ENCODE peak calls at places on chromosome 11, in seven cellular contexts. B, S, Y, T, P, A and X are unnamed samples.

GRCh38 chr11:119108151-119108856 is 1.2 kb downstream of the C2CD2L start:
- DNase-seq in B (peak), S (no peak), Y (no peak), T (no peak), P (no peak), A (no peak), X (no peak)

GRCh38 chr11:17531818-17532131 is 12.4 kb downstream of the USH1C start:
- DNase-seq in B (no peak), S (no peak), Y (no peak), T (no peak), P (no peak), A (no peak), X (no peak)

GRCh38 chr11:64752106-64752970 is 7.4 kb downstream of the PYGM start:
- DNase-seq in B (no peak), S (no peak), Y (no peak), T (no peak), P (no peak), A (no peak), X (no peak)

GRCh38 chr11:3816673-3817072 is 8.3 kb downstream of the PGAP2 start:
- DNase-seq in B (peak), S (no peak), Y (no peak), T (no peak), P (no peak), A (no peak), X (no peak)

GRCh38 chr11:41497974-41498373 is 38.5 kb upstream of the LRRC4C start:
- DNase-seq in B (no peak), S (no peak), Y (no peak), T (no peak), P (no peak), A (no peak), X (no peak)

GRCh38 chr11:17556999-17557398 is 9.9 kb downstream of the OTOG start:
- DNase-seq in B (no peak), S (no peak), Y (no peak), T (no peak), P (no peak), A (no peak), X (no peak)

GRCh38 chr11:132777067-132777975 is 755.0 kb downstream of the OPCML start:
- DNase-seq in B (no peak), S (no peak), Y (no peak), T (no peak), P (no peak), A (no peak), X (no peak)

GRCh38 chr11:69209421-69209820 is 53.7 kb downstream of the SMIM38 start:
- DNase-seq in B (no peak), S (no peak), Y (no peak), T (no peak), P (no peak), A (no peak), X (no peak)

GRCh38 chr11:31830406-31830805 is 19.3 kb upstream of the PAX6 start:
- DNase-seq in B (no peak), S (no peak), Y (no peak), T (no peak), P (no peak), A (no peak), X (no peak)

GRCh38 chr11:1341928-1342524 is 32.6 kb upstream of the TOLLIP start:
- DNase-seq in B (no peak), S (peak), Y (no peak), T (peak), P (no peak), A (peak), X (no peak)

GRCh38 chr11:75292943-75293342 is 52.4 kb downstream of the TPBGL start:
- DNase-seq in B (no peak), S (no peak), Y (no peak), T (no peak), P (no peak), A (no peak), X (no peak)

GRCh38 chr11:76048763-76049162 is 157.5 kb downstream of the WNT11 start:
- DNase-seq in B (no peak), S (no peak), Y (no peak), T (no peak), P (no peak), A (no peak), X (no peak)

GRCh38 chr11:69884751-69885150 is 65.5 kb upstream of the FGF3 start:
- DNase-seq in B (no peak), S (no peak), Y (no peak), T (no peak), P (no peak), A (no peak), X (no peak)

GRCh38 chr11:70176940-70177689 is 26.0 kb upstream of the FADD start:
- DNase-seq in B (peak), S (no peak), Y (no peak), T (peak), P (no peak), A (no peak), X (no peak)

GRCh38 chr11:88042238-88043032 is 132.8 kb downstream of the RAB38 start:
- DNase-seq in B (no peak), S (no peak), Y (no peak), T (no peak), P (no peak), A (no peak), X (no peak)

GRCh38 chr11:127191689-127192088 is 191.1 kb upstream of the KIRREL3 start:
- DNase-seq in B (no peak), S (no peak), Y (no peak), T (no peak), P (no peak), A (no peak), X (no peak)

GRCh38 chr11:77080643-77081210 is 14.0 kb downstream of the CAPN5 start:
- DNase-seq in B (no peak), S (peak), Y (no peak), T (no peak), P (no peak), A (no peak), X (no peak)

GRCh38 chr11:118572914-118573550 is 823 bp downstream of the ARCN1 start:
- DNase-seq in B (no peak), S (no peak), Y (no peak), T (no peak), P (no peak), A (no peak), X (peak)

GRCh38 chr11:119742263-119742861 is 13.4 kb upstream of the NECTIN1 start:
- DNase-seq in B (no peak), S (no peak), Y (no peak), T (peak), P (no peak), A (no peak), X (no peak)

GRCh38 chr11:129279326-129280026 is 87.4 kb upstream of the ARHGAP32 start:
- DNase-seq in B (peak), S (no peak), Y (peak), T (peak), P (peak), A (peak), X (peak)

GRCh38 chr11:8251767-8252295 is 11.8 kb downstream of the LMO1 start:
- DNase-seq in B (no peak), S (peak), Y (no peak), T (peak), P (no peak), A (no peak), X (peak)

GRCh38 chr11:25943031-25943430 is 388.9 kb upstream of the ANO3 start:
- DNase-seq in B (no peak), S (no peak), Y (no peak), T (no peak), P (no peak), A (no peak), X (no peak)

GRCh38 chr11:128180446-128181089 is 406.8 kb downstream of the ETS1 start:
- DNase-seq in B (no peak), S (no peak), Y (no peak), T (no peak), P (no peak), A (no peak), X (no peak)

GRCh38 chr11:111362887-111363411 is 16.1 kb downstream of the POU2AF1 start:
- DNase-seq in B (no peak), S (no peak), Y (no peak), T (no peak), P (no peak), A (no peak), X (no peak)

GRCh38 chr11:103661185-103661584 is 375.3 kb upstream of the DDI1 start:
- DNase-seq in B (no peak), S (no peak), Y (no peak), T (no peak), P (no peak), A (no peak), X (no peak)

GRCh38 chr11:34439521-34440258 is 956 bp downstream of the CAT start:
- DNase-seq in B (no peak), S (no peak), Y (no peak), T (no peak), P (no peak), A (no peak), X (no peak)

DNA sequence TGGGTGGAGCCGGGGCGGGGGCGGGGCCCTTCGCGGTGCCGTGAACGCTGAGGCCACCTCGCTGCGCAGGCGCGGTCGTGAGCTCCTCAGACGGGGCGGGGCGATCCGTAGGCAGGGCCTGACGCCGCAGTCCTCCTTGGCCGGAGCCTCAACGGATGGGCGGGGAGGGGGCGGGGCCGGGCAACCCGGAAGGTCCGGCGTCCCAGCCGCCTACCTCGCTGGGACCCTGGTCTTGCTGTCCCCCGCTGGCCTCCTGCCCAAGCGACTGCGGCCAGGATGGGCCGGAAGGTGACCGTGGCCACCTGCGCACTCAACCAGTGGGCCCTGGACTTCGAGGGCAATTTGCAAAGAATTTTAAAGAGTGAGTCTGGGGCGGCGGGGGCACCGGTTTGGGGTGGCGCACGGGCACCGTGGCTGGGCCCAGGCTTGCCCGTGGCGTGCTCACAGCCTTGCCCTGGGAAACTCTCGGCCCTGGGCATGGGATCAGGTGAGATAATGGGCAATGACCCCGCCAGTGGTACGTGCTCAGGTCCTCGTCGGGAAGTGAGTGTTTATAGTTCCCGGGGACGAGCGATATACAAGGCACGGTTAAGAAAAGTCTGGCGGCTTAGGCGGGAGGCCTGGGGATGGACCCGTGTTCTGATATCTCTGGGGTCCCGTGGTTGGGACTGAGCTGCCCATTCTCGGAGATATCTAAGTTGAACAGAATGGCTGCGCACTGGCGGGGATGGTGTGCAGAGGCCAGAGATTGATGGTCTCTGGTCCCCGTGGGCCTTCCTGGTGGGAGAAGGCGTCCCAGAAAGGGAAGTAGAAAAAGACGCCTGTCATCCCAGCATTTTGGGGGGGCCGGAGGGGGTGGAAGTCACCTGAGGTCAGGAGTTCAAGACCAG is at the start of gene NADSYN1:
- DNase-seq in B (peak), S (peak), Y (peak), T (peak), P (peak), A (peak), X (peak)
- TF ChIP-seq CTCF in B (no peak), S (no peak), Y (peak), T (no peak), P (no peak), A (no peak), X (no peak)

GRCh38 chr11:57116654-57117053 is 65.1 kb upstream of the LRRC55 start:
- DNase-seq in B (peak), S (no peak), Y (no peak), T (no peak), P (no peak), A (peak), X (no peak)
- TF ChIP-seq CTCF in B (peak), S (no peak), Y (peak), T (peak), P (peak), A (no peak), X (peak)

GRCh38 chr11:85863855-85864254 is 8.7 kb downstream of the CCDC83 start:
- DNase-seq in B (no peak), S (no peak), Y (no peak), T (no peak), P (no peak), A (no peak), X (no peak)
- TF ChIP-seq CTCF in B (no peak), S (no peak), Y (no peak), T (no peak), P (no peak), A (no peak), X (no peak)

GRCh38 chr11:71221201-71221600 is 31.2 kb downstream of the SHANK2 start:
- DNase-seq in B (no peak), S (no peak), Y (no peak), T (no peak), P (no peak), A (no peak), X (no peak)

GRCh38 chr11:71223081-71223405 is 29.3 kb downstream of the SHANK2 start:
- DNase-seq in B (no peak), S (no peak), Y (no peak), T (no peak), P (no peak), A (no peak), X (no peak)

GRCh38 chr11:71221851-71222250 is 30.5 kb downstream of the SHANK2 start:
- DNase-seq in B (no peak), S (no peak), Y (no peak), T (no peak), P (no peak), A (no peak), X (no peak)

GRCh38 chr11:71222318-71223080 is 29.9 kb downstream of the SHANK2 start:
- DNase-seq in B (no peak), S (no peak), Y (no peak), T (no peak), P (no peak), A (peak), X (no peak)

GRCh38 chr11:71223671-71224660 is 28.4 kb downstream of the SHANK2 start:
- DNase-seq in B (no peak), S (no peak), Y (no peak), T (no peak), P (no peak), A (no peak), X (no peak)
- TF ChIP-seq CTCF in B (no peak), S (no peak), Y (no peak), T (no peak), P (no peak), A (no peak), X (no peak)

GRCh38 chr11:14190992-14191773 is 167.8 kb downstream of the RRAS2 start:
- DNase-seq in B (no peak), S (no peak), Y (no peak), T (no peak), P (no peak), A (peak), X (no peak)
- TF ChIP-seq CTCF in B (no peak), S (no peak), Y (no peak), T (no peak), P (no peak), A (no peak), X (no peak)

GRCh38 chr11:10856689-10857603 is 907 bp downstream of the ZBED5 start:
- DNase-seq in B (peak), S (no peak), Y (no peak), T (no peak), P (peak), A (peak), X (no peak)

GRCh38 chr11:10857604-10858504 is at the start of gene ZBED5:
- DNase-seq in B (peak), S (peak), Y (peak), T (peak), P (peak), A (peak), X (peak)

GRCh38 chr11:10861799-10862198 is 3.9 kb upstream of the ZBED5 start:
- DNase-seq in B (no peak), S (no peak), Y (no peak), T (no peak), P (no peak), A (no peak), X (no peak)

GRCh38 chr11:10861047-10861446 is 3.2 kb upstream of the ZBED5 start:
- DNase-seq in B (no peak), S (no peak), Y (no peak), T (no peak), P (no peak), A (no peak), X (no peak)

DNA sequence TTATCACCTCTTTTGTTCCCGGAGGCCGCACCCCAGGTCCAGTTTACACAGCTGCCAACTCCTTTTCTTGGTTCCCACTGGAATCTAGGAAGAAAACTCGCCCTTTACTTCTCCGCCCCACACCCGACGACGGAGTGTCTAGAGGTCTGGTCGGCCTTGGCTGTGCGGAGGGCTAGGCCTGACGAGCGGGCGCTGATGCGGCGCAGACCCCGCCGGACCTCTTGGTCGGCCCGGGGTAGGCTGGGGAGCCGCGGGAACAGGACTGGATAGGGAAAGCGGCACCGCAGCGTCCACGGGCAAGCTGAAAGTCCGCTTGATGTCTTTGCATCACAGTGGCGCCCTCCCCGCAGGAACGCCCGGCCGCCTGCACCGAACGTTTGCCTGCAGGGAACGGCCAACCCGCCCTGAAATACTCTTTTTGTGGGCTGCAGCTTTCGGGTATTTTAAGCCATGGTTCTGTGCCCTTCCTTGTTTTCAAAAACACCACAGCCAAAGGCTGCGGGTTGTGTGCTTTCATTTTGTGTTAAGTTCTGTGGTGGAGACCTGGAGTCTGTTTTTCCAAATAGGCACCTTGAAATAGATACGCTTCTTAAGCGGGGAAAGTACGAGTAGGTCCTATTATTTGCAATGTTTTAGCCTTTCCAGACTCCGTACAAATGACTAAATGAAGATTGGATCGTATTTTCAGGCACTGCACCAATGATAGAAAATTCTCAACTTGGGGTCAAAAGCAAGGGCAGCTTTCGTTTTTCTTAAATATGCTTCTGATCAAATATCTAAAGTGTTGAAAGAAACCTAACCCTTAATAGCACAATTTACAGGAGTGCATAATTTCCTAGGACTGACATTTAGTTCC is 880 bp upstream of the ZBED5 start:
- DNase-seq in B (peak), S (peak), Y (peak), T (peak), P (peak), A (peak), X (peak)
- TF ChIP-seq CTCF in B (no peak), S (no peak), Y (no peak), T (no peak), P (no peak), A (no peak), X (no peak)

DNA sequence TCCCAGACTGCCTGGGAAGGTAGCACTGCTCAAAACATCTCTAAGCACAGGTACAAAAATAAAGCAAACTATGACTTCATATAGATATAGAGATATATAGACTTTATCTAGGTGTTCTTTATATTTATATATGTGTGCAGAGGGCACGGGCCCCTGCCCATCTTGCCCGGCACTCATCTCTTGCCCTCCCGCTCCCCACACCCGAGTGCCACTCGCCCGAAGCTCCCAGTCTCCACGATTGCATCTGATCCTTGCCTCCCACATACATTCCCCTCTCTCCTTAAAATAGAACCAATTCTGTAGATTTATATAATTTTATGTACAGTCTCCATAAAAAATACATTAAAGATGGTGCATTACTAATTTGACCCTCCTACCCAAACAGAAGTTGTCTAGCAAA is 55.5 kb downstream of the IGSF9B start:
- DNase-seq in B (no peak), S (no peak), Y (no peak), T (peak), P (peak), A (no peak), X (peak)
- TF ChIP-seq CTCF in B (no peak), S (no peak), Y (no peak), T (no peak), P (no peak), A (no peak), X (no peak)

DNA sequence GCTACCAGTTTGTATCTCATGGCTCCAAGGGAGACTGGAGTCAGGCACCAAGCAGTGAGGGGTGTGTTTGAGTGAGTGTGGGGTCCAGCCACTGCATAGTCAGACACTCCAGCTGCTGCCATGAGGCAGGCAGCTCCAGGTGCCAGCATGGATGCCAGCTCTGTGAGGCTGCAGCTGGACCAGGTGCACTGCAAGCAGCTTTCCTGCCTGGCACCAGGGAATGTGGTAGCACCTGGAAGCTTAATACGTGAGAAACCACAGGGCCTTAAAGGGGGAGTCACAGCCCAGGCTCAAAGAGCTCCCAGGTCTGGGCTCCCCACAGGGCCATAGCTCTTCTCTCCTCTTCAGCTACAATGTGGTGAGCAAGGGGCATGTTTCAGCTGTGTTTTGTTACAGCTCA is 817.8 kb upstream of the LUZP2 start:
- DNase-seq in B (no peak), S (no peak), Y (no peak), T (no peak), P (no peak), A (no peak), X (no peak)
- TF ChIP-seq CTCF in B (no peak), S (no peak), Y (no peak), T (no peak), P (no peak), A (no peak), X (no peak)